ENCODE peak calls at places on chromosome 22, in eight cellular contexts. One of them, this sample, is unnamed.
A peak's percentile ranks its signal among the peaks of the same experiment; 100 is the strongest.

GRCh38 chr22:37661160-37661924 is 2.8 kb downstream of the PDXP start:
- DNase-seq in GM12891: no peak
- DNase-seq in CD4-positive, alpha-beta memory T cell: no peak
- DNase-seq in activated CD4-positive, CD25-positive, alpha-beta regulatory T cell: no peak
- DNase-seq in activated naive CD4-positive, alpha-beta T cell treated with anti-CD3 and anti-CD28 coated beads, Interleukin-2, amount 10 ng/mL, durations not matched to agents 7 days and 5 days: peak; percentile 53
- DNase-seq in kidney glomerular epithelial cell: peak; percentile 25
- DNase-seq in activated CD4-positive, alpha-beta T cell treated with anti-CD3 and anti-CD28 coated beads, Interleukin-2, amount 50 U/mL, for 24 hours: no peak
- DNase-seq in aorta: no peak
- DNase-seq in this sample: no peak

GRCh38 chr22:41579297-41579996 is 10.2 kb downstream of the PMM1 start:
- DNase-seq in aorta: no peak
- DNase-seq in activated CD4-positive, CD25-positive, alpha-beta regulatory T cell: no peak
- DNase-seq in activated naive CD4-positive, alpha-beta T cell treated with anti-CD3 and anti-CD28 coated beads, Interleukin-2, amount 10 ng/mL, durations not matched to agents 7 days and 5 days: no peak
- DNase-seq in kidney glomerular epithelial cell: no peak
- DNase-seq in GM12891: no peak
- DNase-seq in activated CD4-positive, alpha-beta T cell treated with anti-CD3 and anti-CD28 coated beads, Interleukin-2, amount 50 U/mL, for 24 hours: no peak
- DNase-seq in CD4-positive, alpha-beta memory T cell: no peak
- DNase-seq in this sample: no peak

GRCh38 chr22:44729391-44730012 is 22.9 kb upstream of the ARHGAP8 start:
- DNase-seq in activated CD4-positive, CD25-positive, alpha-beta regulatory T cell: no peak
- DNase-seq in GM12891: no peak
- DNase-seq in kidney glomerular epithelial cell: no peak
- DNase-seq in CD4-positive, alpha-beta memory T cell: no peak
- DNase-seq in aorta: no peak
- DNase-seq in activated naive CD4-positive, alpha-beta T cell treated with anti-CD3 and anti-CD28 coated beads, Interleukin-2, amount 10 ng/mL, durations not matched to agents 7 days and 5 days: no peak
- DNase-seq in activated CD4-positive, alpha-beta T cell treated with anti-CD3 and anti-CD28 coated beads, Interleukin-2, amount 50 U/mL, for 24 hours: no peak
- DNase-seq in this sample: peak; percentile 30

GRCh38 chr22:33210129-33210784 is 152.1 kb upstream of the SYN3 start:
- DNase-seq in aorta: no peak
- DNase-seq in kidney glomerular epithelial cell: peak; percentile 27
- DNase-seq in activated naive CD4-positive, alpha-beta T cell treated with anti-CD3 and anti-CD28 coated beads, Interleukin-2, amount 10 ng/mL, durations not matched to agents 7 days and 5 days: peak; percentile 25
- DNase-seq in GM12891: peak; percentile 57
- DNase-seq in activated CD4-positive, alpha-beta T cell treated with anti-CD3 and anti-CD28 coated beads, Interleukin-2, amount 50 U/mL, for 24 hours: peak; percentile 3
- DNase-seq in activated CD4-positive, CD25-positive, alpha-beta regulatory T cell: no peak
- DNase-seq in CD4-positive, alpha-beta memory T cell: no peak
- DNase-seq in this sample: peak; percentile 68

GRCh38 chr22:44664149-44664548 is 37.9 kb upstream of the PRR5 start:
- DNase-seq in activated CD4-positive, alpha-beta T cell treated with anti-CD3 and anti-CD28 coated beads, Interleukin-2, amount 50 U/mL, for 24 hours: no peak
- DNase-seq in GM12891: no peak
- DNase-seq in CD4-positive, alpha-beta memory T cell: peak; percentile 42
- DNase-seq in aorta: peak; percentile 78
- DNase-seq in activated CD4-positive, CD25-positive, alpha-beta regulatory T cell: no peak
- DNase-seq in kidney glomerular epithelial cell: no peak
- DNase-seq in activated naive CD4-positive, alpha-beta T cell treated with anti-CD3 and anti-CD28 coated beads, Interleukin-2, amount 10 ng/mL, durations not matched to agents 7 days and 5 days: peak; percentile 75
- DNase-seq in this sample: peak; percentile 32

GRCh38 chr22:28810839-28811491 is 10.6 kb upstream of the XBP1 start:
- DNase-seq in activated CD4-positive, CD25-positive, alpha-beta regulatory T cell: no peak
- DNase-seq in CD4-positive, alpha-beta memory T cell: peak; percentile 49
- DNase-seq in aorta: no peak
- DNase-seq in activated CD4-positive, alpha-beta T cell treated with anti-CD3 and anti-CD28 coated beads, Interleukin-2, amount 50 U/mL, for 24 hours: no peak
- DNase-seq in GM12891: no peak
- DNase-seq in activated naive CD4-positive, alpha-beta T cell treated with anti-CD3 and anti-CD28 coated beads, Interleukin-2, amount 10 ng/mL, durations not matched to agents 7 days and 5 days: peak; percentile 70
- DNase-seq in kidney glomerular epithelial cell: no peak
- DNase-seq in this sample: no peak

GRCh38 chr22:40758390-40758789 is 60.8 kb downstream of the SLC25A17 start:
- DNase-seq in kidney glomerular epithelial cell: no peak
- DNase-seq in CD4-positive, alpha-beta memory T cell: no peak
- DNase-seq in aorta: no peak
- DNase-seq in activated CD4-positive, alpha-beta T cell treated with anti-CD3 and anti-CD28 coated beads, Interleukin-2, amount 50 U/mL, for 24 hours: no peak
- DNase-seq in GM12891: no peak
- DNase-seq in activated naive CD4-positive, alpha-beta T cell treated with anti-CD3 and anti-CD28 coated beads, Interleukin-2, amount 10 ng/mL, durations not matched to agents 7 days and 5 days: no peak
- DNase-seq in activated CD4-positive, CD25-positive, alpha-beta regulatory T cell: no peak
- DNase-seq in this sample: no peak

GRCh38 chr22:26322179-26322905 is 106.7 kb upstream of the ASPHD2 start:
- DNase-seq in GM12891: no peak
- DNase-seq in kidney glomerular epithelial cell: peak; percentile 81
- DNase-seq in aorta: no peak
- DNase-seq in activated naive CD4-positive, alpha-beta T cell treated with anti-CD3 and anti-CD28 coated beads, Interleukin-2, amount 10 ng/mL, durations not matched to agents 7 days and 5 days: no peak
- DNase-seq in CD4-positive, alpha-beta memory T cell: no peak
- DNase-seq in activated CD4-positive, alpha-beta T cell treated with anti-CD3 and anti-CD28 coated beads, Interleukin-2, amount 50 U/mL, for 24 hours: no peak
- DNase-seq in activated CD4-positive, CD25-positive, alpha-beta regulatory T cell: no peak
- DNase-seq in this sample: no peak

GRCh38 chr22:37940698-37941376 is 12.6 kb downstream of the C22orf23 start:
- DNase-seq in CD4-positive, alpha-beta memory T cell: no peak
- DNase-seq in activated naive CD4-positive, alpha-beta T cell treated with anti-CD3 and anti-CD28 coated beads, Interleukin-2, amount 10 ng/mL, durations not matched to agents 7 days and 5 days: no peak
- DNase-seq in kidney glomerular epithelial cell: no peak
- DNase-seq in GM12891: no peak
- DNase-seq in activated CD4-positive, alpha-beta T cell treated with anti-CD3 and anti-CD28 coated beads, Interleukin-2, amount 50 U/mL, for 24 hours: no peak
- DNase-seq in aorta: no peak
- DNase-seq in activated CD4-positive, CD25-positive, alpha-beta regulatory T cell: no peak
- DNase-seq in this sample: no peak

GRCh38 chr22:44814266-44815098 is 62.1 kb downstream of the ARHGAP8 start:
- DNase-seq in GM12891: no peak
- DNase-seq in kidney glomerular epithelial cell: no peak
- DNase-seq in activated CD4-positive, alpha-beta T cell treated with anti-CD3 and anti-CD28 coated beads, Interleukin-2, amount 50 U/mL, for 24 hours: no peak
- DNase-seq in activated CD4-positive, CD25-positive, alpha-beta regulatory T cell: no peak
- DNase-seq in CD4-positive, alpha-beta memory T cell: no peak
- DNase-seq in aorta: peak; percentile 53
- DNase-seq in activated naive CD4-positive, alpha-beta T cell treated with anti-CD3 and anti-CD28 coated beads, Interleukin-2, amount 10 ng/mL, durations not matched to agents 7 days and 5 days: peak; percentile 11
- DNase-seq in this sample: no peak

GRCh38 chr22:49976439-49977175 is 16.0 kb downstream of the PIM3 start:
- DNase-seq in kidney glomerular epithelial cell: no peak
- DNase-seq in GM12891: no peak
- DNase-seq in CD4-positive, alpha-beta memory T cell: no peak
- DNase-seq in activated naive CD4-positive, alpha-beta T cell treated with anti-CD3 and anti-CD28 coated beads, Interleukin-2, amount 10 ng/mL, durations not matched to agents 7 days and 5 days: peak; percentile 55
- DNase-seq in activated CD4-positive, alpha-beta T cell treated with anti-CD3 and anti-CD28 coated beads, Interleukin-2, amount 50 U/mL, for 24 hours: peak; percentile 77
- DNase-seq in aorta: peak; percentile 13
- DNase-seq in activated CD4-positive, CD25-positive, alpha-beta regulatory T cell: no peak
- DNase-seq in this sample: peak; percentile 77

GRCh38 chr22:26461188-26461810 is 22.3 kb downstream of the HPS4 start:
- DNase-seq in aorta: peak; percentile 85
- DNase-seq in GM12891: peak; percentile 30
- DNase-seq in activated CD4-positive, alpha-beta T cell treated with anti-CD3 and anti-CD28 coated beads, Interleukin-2, amount 50 U/mL, for 24 hours: peak; percentile 11
- DNase-seq in CD4-positive, alpha-beta memory T cell: peak; percentile 19
- DNase-seq in kidney glomerular epithelial cell: peak; percentile 33
- DNase-seq in activated CD4-positive, CD25-positive, alpha-beta regulatory T cell: peak; percentile 12
- DNase-seq in activated naive CD4-positive, alpha-beta T cell treated with anti-CD3 and anti-CD28 coated beads, Interleukin-2, amount 10 ng/mL, durations not matched to agents 7 days and 5 days: peak; percentile 56
- DNase-seq in this sample: peak; percentile 45

GRCh38 chr22:43230983-43231723 is 44.2 kb upstream of the TTLL12 start:
- DNase-seq in activated CD4-positive, alpha-beta T cell treated with anti-CD3 and anti-CD28 coated beads, Interleukin-2, amount 50 U/mL, for 24 hours: peak; percentile 62
- DNase-seq in activated naive CD4-positive, alpha-beta T cell treated with anti-CD3 and anti-CD28 coated beads, Interleukin-2, amount 10 ng/mL, durations not matched to agents 7 days and 5 days: peak; percentile 80
- DNase-seq in GM12891: peak; percentile 94
- DNase-seq in kidney glomerular epithelial cell: peak; percentile 67
- DNase-seq in activated CD4-positive, CD25-positive, alpha-beta regulatory T cell: peak; percentile 23
- DNase-seq in aorta: no peak
- DNase-seq in CD4-positive, alpha-beta memory T cell: peak; percentile 54
- DNase-seq in this sample: peak; percentile 56

GRCh38 chr22:37929390-37929789 is 23.3 kb downstream of the MICALL1 start:
- DNase-seq in kidney glomerular epithelial cell: no peak
- DNase-seq in aorta: no peak
- DNase-seq in activated naive CD4-positive, alpha-beta T cell treated with anti-CD3 and anti-CD28 coated beads, Interleukin-2, amount 10 ng/mL, durations not matched to agents 7 days and 5 days: no peak
- DNase-seq in activated CD4-positive, CD25-positive, alpha-beta regulatory T cell: no peak
- DNase-seq in activated CD4-positive, alpha-beta T cell treated with anti-CD3 and anti-CD28 coated beads, Interleukin-2, amount 50 U/mL, for 24 hours: no peak
- DNase-seq in CD4-positive, alpha-beta memory T cell: no peak
- DNase-seq in GM12891: no peak
- DNase-seq in this sample: no peak

GRCh38 chr22:25475554-25476022 is 88.9 kb upstream of the GRK3 start:
- DNase-seq in aorta: no peak
- DNase-seq in GM12891: no peak
- DNase-seq in CD4-positive, alpha-beta memory T cell: no peak
- DNase-seq in kidney glomerular epithelial cell: peak; percentile 99
- DNase-seq in activated CD4-positive, alpha-beta T cell treated with anti-CD3 and anti-CD28 coated beads, Interleukin-2, amount 50 U/mL, for 24 hours: no peak
- DNase-seq in activated CD4-positive, CD25-positive, alpha-beta regulatory T cell: no peak
- DNase-seq in activated naive CD4-positive, alpha-beta T cell treated with anti-CD3 and anti-CD28 coated beads, Interleukin-2, amount 10 ng/mL, durations not matched to agents 7 days and 5 days: no peak
- DNase-seq in this sample: no peak

GRCh38 chr22:32829451-32829851 is 27.9 kb downstream of the TIMP3 start:
- DNase-seq in kidney glomerular epithelial cell: no peak
- DNase-seq in activated naive CD4-positive, alpha-beta T cell treated with anti-CD3 and anti-CD28 coated beads, Interleukin-2, amount 10 ng/mL, durations not matched to agents 7 days and 5 days: no peak
- DNase-seq in activated CD4-positive, CD25-positive, alpha-beta regulatory T cell: no peak
- DNase-seq in activated CD4-positive, alpha-beta T cell treated with anti-CD3 and anti-CD28 coated beads, Interleukin-2, amount 50 U/mL, for 24 hours: no peak
- DNase-seq in GM12891: no peak
- DNase-seq in CD4-positive, alpha-beta memory T cell: no peak
- DNase-seq in aorta: no peak
- DNase-seq in this sample: no peak

GRCh38 chr22:46866591-46866990 is 104.1 kb downstream of the TBC1D22A start:
- DNase-seq in activated CD4-positive, CD25-positive, alpha-beta regulatory T cell: no peak
- DNase-seq in activated CD4-positive, alpha-beta T cell treated with anti-CD3 and anti-CD28 coated beads, Interleukin-2, amount 50 U/mL, for 24 hours: no peak
- DNase-seq in aorta: no peak
- DNase-seq in kidney glomerular epithelial cell: no peak
- DNase-seq in CD4-positive, alpha-beta memory T cell: no peak
- DNase-seq in activated naive CD4-positive, alpha-beta T cell treated with anti-CD3 and anti-CD28 coated beads, Interleukin-2, amount 10 ng/mL, durations not matched to agents 7 days and 5 days: no peak
- DNase-seq in GM12891: no peak
- DNase-seq in this sample: no peak

GRCh38 chr22:31846161-31847115 is 92.6 kb downstream of the DEPDC5 start:
- DNase-seq in activated naive CD4-positive, alpha-beta T cell treated with anti-CD3 and anti-CD28 coated beads, Interleukin-2, amount 10 ng/mL, durations not matched to agents 7 days and 5 days: no peak
- DNase-seq in GM12891: no peak
- DNase-seq in activated CD4-positive, alpha-beta T cell treated with anti-CD3 and anti-CD28 coated beads, Interleukin-2, amount 50 U/mL, for 24 hours: no peak
- DNase-seq in CD4-positive, alpha-beta memory T cell: no peak
- DNase-seq in kidney glomerular epithelial cell: no peak
- DNase-seq in activated CD4-positive, CD25-positive, alpha-beta regulatory T cell: no peak
- DNase-seq in aorta: no peak
- DNase-seq in this sample: no peak

GRCh38 chr22:27913162-27913741 is 5.8 kb downstream of the PITPNB start:
- DNase-seq in GM12891: no peak
- DNase-seq in activated CD4-positive, alpha-beta T cell treated with anti-CD3 and anti-CD28 coated beads, Interleukin-2, amount 50 U/mL, for 24 hours: no peak
- DNase-seq in CD4-positive, alpha-beta memory T cell: no peak
- DNase-seq in aorta: no peak
- DNase-seq in kidney glomerular epithelial cell: no peak
- DNase-seq in activated naive CD4-positive, alpha-beta T cell treated with anti-CD3 and anti-CD28 coated beads, Interleukin-2, amount 10 ng/mL, durations not matched to agents 7 days and 5 days: no peak
- DNase-seq in activated CD4-positive, CD25-positive, alpha-beta regulatory T cell: no peak
- DNase-seq in this sample: no peak

GRCh38 chr22:41766476-41766875 is 34.0 kb upstream of the CCDC134 start:
- DNase-seq in activated CD4-positive, CD25-positive, alpha-beta regulatory T cell: no peak
- DNase-seq in activated CD4-positive, alpha-beta T cell treated with anti-CD3 and anti-CD28 coated beads, Interleukin-2, amount 50 U/mL, for 24 hours: no peak
- DNase-seq in activated naive CD4-positive, alpha-beta T cell treated with anti-CD3 and anti-CD28 coated beads, Interleukin-2, amount 10 ng/mL, durations not matched to agents 7 days and 5 days: no peak
- DNase-seq in aorta: no peak
- DNase-seq in kidney glomerular epithelial cell: peak; percentile 13
- DNase-seq in CD4-positive, alpha-beta memory T cell: no peak
- DNase-seq in GM12891: no peak
- DNase-seq in this sample: no peak

GRCh38 chr22:26904483-26904882 is 247.1 kb downstream of the MIAT start:
- DNase-seq in CD4-positive, alpha-beta memory T cell: no peak
- DNase-seq in aorta: no peak
- DNase-seq in activated CD4-positive, alpha-beta T cell treated with anti-CD3 and anti-CD28 coated beads, Interleukin-2, amount 50 U/mL, for 24 hours: no peak
- DNase-seq in activated naive CD4-positive, alpha-beta T cell treated with anti-CD3 and anti-CD28 coated beads, Interleukin-2, amount 10 ng/mL, durations not matched to agents 7 days and 5 days: no peak
- DNase-seq in activated CD4-positive, CD25-positive, alpha-beta regulatory T cell: no peak
- DNase-seq in kidney glomerular epithelial cell: no peak
- DNase-seq in GM12891: no peak
- DNase-seq in this sample: no peak

GRCh38 chr22:19126874-19127273 is 4.2 kb upstream of the TSSK2 start:
- DNase-seq in activated CD4-positive, CD25-positive, alpha-beta regulatory T cell: no peak
- DNase-seq in CD4-positive, alpha-beta memory T cell: no peak
- DNase-seq in aorta: no peak
- DNase-seq in activated naive CD4-positive, alpha-beta T cell treated with anti-CD3 and anti-CD28 coated beads, Interleukin-2, amount 10 ng/mL, durations not matched to agents 7 days and 5 days: no peak
- DNase-seq in kidney glomerular epithelial cell: no peak
- DNase-seq in GM12891: no peak
- DNase-seq in activated CD4-positive, alpha-beta T cell treated with anti-CD3 and anti-CD28 coated beads, Interleukin-2, amount 50 U/mL, for 24 hours: no peak
- DNase-seq in this sample: no peak

GRCh38 chr22:23103199-23103954 is 33.1 kb downstream of the GNAZ start:
- DNase-seq in CD4-positive, alpha-beta memory T cell: no peak
- DNase-seq in activated CD4-positive, alpha-beta T cell treated with anti-CD3 and anti-CD28 coated beads, Interleukin-2, amount 50 U/mL, for 24 hours: no peak
- DNase-seq in activated naive CD4-positive, alpha-beta T cell treated with anti-CD3 and anti-CD28 coated beads, Interleukin-2, amount 10 ng/mL, durations not matched to agents 7 days and 5 days: no peak
- DNase-seq in aorta: no peak
- DNase-seq in activated CD4-positive, CD25-positive, alpha-beta regulatory T cell: no peak
- DNase-seq in GM12891: no peak
- DNase-seq in kidney glomerular epithelial cell: no peak
- DNase-seq in this sample: no peak

GRCh38 chr22:43948836-43949235 is 6.4 kb upstream of the SAMM50 start:
- DNase-seq in activated naive CD4-positive, alpha-beta T cell treated with anti-CD3 and anti-CD28 coated beads, Interleukin-2, amount 10 ng/mL, durations not matched to agents 7 days and 5 days: no peak
- DNase-seq in GM12891: no peak
- DNase-seq in kidney glomerular epithelial cell: no peak
- DNase-seq in activated CD4-positive, alpha-beta T cell treated with anti-CD3 and anti-CD28 coated beads, Interleukin-2, amount 50 U/mL, for 24 hours: no peak
- DNase-seq in activated CD4-positive, CD25-positive, alpha-beta regulatory T cell: no peak
- DNase-seq in aorta: no peak
- DNase-seq in CD4-positive, alpha-beta memory T cell: no peak
- DNase-seq in this sample: no peak

GRCh38 chr22:28884754-28885375 is 1.5 kb downstream of the ZNRF3 start:
- DNase-seq in CD4-positive, alpha-beta memory T cell: no peak
- DNase-seq in activated CD4-positive, CD25-positive, alpha-beta regulatory T cell: no peak
- DNase-seq in activated CD4-positive, alpha-beta T cell treated with anti-CD3 and anti-CD28 coated beads, Interleukin-2, amount 50 U/mL, for 24 hours: no peak
- DNase-seq in activated naive CD4-positive, alpha-beta T cell treated with anti-CD3 and anti-CD28 coated beads, Interleukin-2, amount 10 ng/mL, durations not matched to agents 7 days and 5 days: no peak
- DNase-seq in kidney glomerular epithelial cell: peak; percentile 41
- DNase-seq in aorta: no peak
- DNase-seq in GM12891: no peak
- DNase-seq in this sample: no peak

GRCh38 chr22:45966892-45967365 is 10.0 kb downstream of the WNT7B start:
- DNase-seq in CD4-positive, alpha-beta memory T cell: no peak
- DNase-seq in kidney glomerular epithelial cell: no peak
- DNase-seq in GM12891: no peak
- DNase-seq in activated CD4-positive, CD25-positive, alpha-beta regulatory T cell: no peak
- DNase-seq in aorta: no peak
- DNase-seq in activated CD4-positive, alpha-beta T cell treated with anti-CD3 and anti-CD28 coated beads, Interleukin-2, amount 50 U/mL, for 24 hours: no peak
- DNase-seq in activated naive CD4-positive, alpha-beta T cell treated with anti-CD3 and anti-CD28 coated beads, Interleukin-2, amount 10 ng/mL, durations not matched to agents 7 days and 5 days: no peak
- DNase-seq in this sample: no peak

This sample was measured in B cell.